ENCODE peak calls at places on chromosomes 4 and X, in nine cellular contexts. F is ascending aorta, N is colonic mucosa, T is cardiac fibroblast, Y is activated B cell treated with CpG ODN at 0.5 μM for 24 hours, L is adrenal gland, C is H9, W is Calu3, B is progenitor cell of endocrine pancreas. G is an unnamed sample.

GRCh38 chr4:21790437-21791029 is 158.0 kb downstream of the KCNIP4 start:
- DNase-seq in Y (no peak), W (peak; percentile 8), C (no peak), N (no peak), L (no peak), T (peak; percentile 80), F (no peak), B (no peak), G (no peak)

GRCh38 chrX:11533211-11533651 is 132.5 kb downstream of the ARHGAP6 start:
- DNase-seq in W (no peak), F (no peak), B (no peak), C (no peak), N (no peak), Y (no peak), T (peak; percentile 85), L (no peak), G (no peak)

GRCh38 chrX:3516051-3516541 is 169.6 kb upstream of the MXRA5 start:
- DNase-seq in N (no peak), L (no peak), W (no peak), C (no peak), T (peak; percentile 61), Y (no peak), F (no peak), B (no peak), G (no peak)

GRCh38 chrX:64204252-64204651 is 1.3 kb downstream of the AMER1 start:
- DNase-seq in C (peak; percentile 27), Y (no peak), N (peak; percentile 19), F (no peak), L (peak; percentile 64), W (no peak), T (no peak), B (no peak), G (peak; percentile 2)

GRCh38 chrX:40176979-40177430 is 79.2 kb upstream of the BCOR start:
- DNase-seq in C (peak; percentile 52), W (no peak), N (peak; percentile 26), T (peak; percentile 18), F (no peak), L (peak; percentile 79), Y (no peak), B (no peak), G (no peak)

GRCh38 chrX:100654256-100654655 is 10.3 kb downstream of the SRPX2 start:
- DNase-seq in Y (no peak), B (no peak), C (peak; percentile 33), L (no peak), T (peak; percentile 51), W (peak; percentile 19), N (peak; percentile 50), F (no peak), G (no peak)

GRCh38 chr4:121192500-121192899 is 28.4 kb upstream of the TNIP3 start:
- DNase-seq in W (no peak), L (no peak), T (peak; percentile 63), N (no peak), Y (no peak), F (no peak), B (no peak), C (no peak), G (peak; percentile 5)

GRCh38 chr4:158856852-158857251 is 88.0 kb downstream of the FNIP2 start:
- DNase-seq in Y (no peak), L (no peak), T (peak; percentile 70), W (no peak), N (no peak), C (no peak), B (no peak), F (no peak), G (no peak)

GRCh38 chr4:17232575-17233253 is 279.2 kb downstream of the QDPR start:
- DNase-seq in C (no peak), L (peak; percentile 75), T (peak; percentile 59), Y (no peak), W (no peak), N (no peak), B (no peak), F (no peak), G (no peak)

GRCh38 chr4:7187297-7187592 is 5.1 kb upstream of the SORCS2 start:
- DNase-seq in N (no peak), F (no peak), W (no peak), B (no peak), Y (no peak), C (peak; percentile 11), L (no peak), T (no peak), G (no peak)

GRCh38 chr4:1559896-1560650 is 124.0 kb downstream of the FAM53A start:
- DNase-seq in N (no peak), Y (no peak), B (no peak), L (no peak), F (no peak), W (no peak), T (no peak), C (no peak), G (no peak)

GRCh38 chrX:113353134-113353533 is 512.5 kb upstream of the AMOT start:
- DNase-seq in C (no peak), L (no peak), T (no peak), N (no peak), Y (no peak), F (no peak), W (no peak), B (no peak), G (no peak)

GRCh38 chr4:146437778-146438177 is 84.0 kb downstream of the SLC10A7 start:
- DNase-seq in F (no peak), T (no peak), Y (no peak), L (no peak), N (no peak), W (no peak), C (no peak), B (no peak), G (no peak)

GRCh38 chr4:188781655-188782054 is 642.4 kb downstream of the TRIML1 start:
- DNase-seq in F (no peak), C (peak; percentile 55), B (no peak), W (peak; percentile 19), Y (no peak), T (peak; percentile 41), N (no peak), L (peak; percentile 26), G (peak; percentile 4)

GRCh38 chrX:48569958-48570357 is 4.3 kb upstream of the RBM3 start:
- DNase-seq in T (peak; percentile 69), B (no peak), N (no peak), C (no peak), L (no peak), W (no peak), Y (no peak), F (no peak), G (no peak)

GRCh38 chr4:41471672-41472071 is 66.3 kb upstream of the LIMCH1 start:
- DNase-seq in T (no peak), Y (no peak), W (no peak), N (no peak), C (no peak), B (no peak), L (no peak), F (no peak), G (no peak)

GRCh38 chr4:100079264-100079663 is 111.0 kb downstream of the DDIT4L start:
- DNase-seq in Y (no peak), T (no peak), F (no peak), N (no peak), C (no peak), W (no peak), L (no peak), B (no peak), G (no peak)

GRCh38 chr4:152581536-152582160 is 45.8 kb upstream of the FBXW7 start:
- DNase-seq in L (no peak), Y (no peak), F (no peak), B (no peak), T (no peak), C (no peak), W (no peak), N (no peak), G (no peak)

GRCh38 chr4:24230955-24231354 is 341.1 kb upstream of the PPARGC1A start:
- DNase-seq in T (no peak), L (no peak), B (no peak), C (no peak), N (no peak), F (no peak), Y (no peak), W (no peak), G (no peak)

GRCh38 chrX:85627363-85627762 is 247.9 kb upstream of the POF1B start:
- DNase-seq in W (no peak), Y (no peak), T (peak; percentile 7), B (no peak), N (no peak), F (no peak), C (no peak), L (no peak), G (no peak)
- TF ChIP-seq CTCF in W (no peak), Y (no peak), T (peak; percentile 43), B (peak; percentile 45), N (peak; percentile 24), F (no peak), C (peak; percentile 71), L (peak; percentile 36), G (peak; percentile 58)

GRCh38 chrX:108811891-108812290 is 75.5 kb upstream of the IRS4 start:
- DNase-seq in B (no peak), N (no peak), Y (no peak), F (no peak), W (no peak), C (peak; percentile 62), T (no peak), L (no peak), G (no peak)
- TF ChIP-seq CTCF in B (peak; percentile 57), N (no peak), Y (no peak), F (no peak), W (no peak), C (peak; percentile 75), T (no peak), L (no peak), G (peak; percentile 23)

GRCh38 chr4:167290684-167291083 is 56.4 kb upstream of the SPOCK3 start:
- DNase-seq in W (no peak), C (no peak), F (no peak), B (no peak), Y (no peak), T (peak; percentile 51), L (no peak), N (no peak), G (no peak)
- TF ChIP-seq CTCF in W (no peak), C (peak; percentile 71), F (no peak), B (peak; percentile 67), Y (no peak), T (peak; percentile 33), L (no peak), N (no peak), G (peak; percentile 70)

GRCh38 chr4:92303621-92304027 is at the start of gene GRID2:
- DNase-seq in Y (no peak), L (no peak), F (no peak), C (peak; percentile 78), B (peak; percentile 28), N (no peak), W (peak; percentile 17), T (peak; percentile 2), G (peak; percentile 36)

GRCh38 chr4:92304636-92305035 is 870 bp downstream of the GRID2 start:
- DNase-seq in B (no peak), F (no peak), Y (no peak), C (peak; percentile 43), N (no peak), T (peak; percentile 2), W (no peak), L (no peak), G (peak; percentile 10)

GRCh38 chr4:92304073-92304472 is 307 bp downstream of the GRID2 start:
- DNase-seq in T (no peak), F (no peak), C (no peak), N (no peak), L (no peak), W (no peak), B (no peak), Y (no peak), G (no peak)

DNA sequence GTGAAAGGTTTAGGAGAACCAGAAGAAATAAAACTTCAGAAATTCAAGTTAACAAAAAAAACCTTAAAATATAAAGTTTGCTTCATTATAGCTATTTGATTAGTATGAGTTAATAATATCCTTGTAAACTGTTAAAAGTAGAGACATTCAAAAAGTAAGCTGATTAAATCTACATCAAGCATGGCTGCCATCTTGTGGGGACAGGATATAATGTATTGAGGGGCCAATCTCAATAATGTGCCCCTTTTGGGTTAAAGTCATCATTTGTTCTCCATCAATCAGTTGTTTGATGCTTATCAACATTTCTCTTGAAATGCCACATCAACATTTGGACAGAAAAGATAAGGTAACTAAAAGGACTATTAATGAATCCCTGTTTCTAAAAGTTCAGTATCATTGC is 4.6 kb upstream of the GRID2 start:
- DNase-seq in F (no peak), Y (no peak), B (no peak), T (peak; percentile 46), L (no peak), W (no peak), N (no peak), C (no peak), G (no peak)
- TF ChIP-seq CTCF in F (no peak), Y (no peak), B (peak; percentile 21), T (peak; percentile 40), L (no peak), W (no peak), N (no peak), C (peak; percentile 55), G (peak; percentile 38)

G was measured in neural crest cell.